ENCODE peak calls at places on chromosome 19, in ten cellular contexts. W is body of pancreas; S is adipocyte; L is ascending aorta; M is lower lobe of right lung; D is right atrium auricular region; B is Peyer's patch; X is GM23248; H is right cardiac atrium; V is CD4-positive, alpha-beta memory T cell. Q is an unnamed sample.

GRCh38 chr19:6930190-6930589 is 42.8 kb downstream of the ADGRE1 start:
- DNase-seq in S (no peak), L (no peak), M (no peak), H (no peak), X (no peak), V (no peak), D (no peak), B (no peak), W (no peak), Q (no peak)

GRCh38 chr19:46137915-46138473 is 10.0 kb upstream of the IGFL2 start:
- DNase-seq in X (no peak), B (no peak), S (no peak), D (no peak), H (no peak), V (no peak), W (no peak), M (no peak), L (no peak), Q (no peak)

GRCh38 chr19:48646192-48646911 is 365 bp upstream of the CA11 start:
- DNase-seq in V (peak; percentile 96), W (peak; percentile 89), L (peak; percentile 58), H (peak; percentile 89), B (peak; percentile 92), D (peak; percentile 88), X (peak; percentile 87), S (peak; percentile 94), M (peak; percentile 90), Q (peak; percentile 83)

GRCh38 chr19:19423322-19423721 is 17.8 kb downstream of the GATAD2A start:
- DNase-seq in M (no peak), D (no peak), S (no peak), B (no peak), L (no peak), X (no peak), W (no peak), V (no peak), H (no peak), Q (no peak)

GRCh38 chr19:532578-533484 is 1.3 kb downstream of the CDC34 start:
- DNase-seq in L (no peak), W (peak; percentile 89), V (peak; percentile 58), D (peak; percentile 83), M (peak; percentile 78), S (peak; percentile 87), B (no peak), H (peak; percentile 84), X (peak; percentile 83), Q (peak; percentile 67)

GRCh38 chr19:48333467-48334384 is 8.4 kb downstream of the EMP3 start:
- DNase-seq in S (peak; percentile 96), L (peak; percentile 68), W (peak; percentile 95), M (peak; percentile 96), V (peak; percentile 94), X (peak; percentile 98), H (peak; percentile 94), B (peak; percentile 95), D (peak; percentile 93), Q (peak; percentile 98)

GRCh38 chr19:19034204-19034624 is 811 bp downstream of the ARMC6 start:
- DNase-seq in L (no peak), V (peak; percentile 80), W (no peak), B (peak; percentile 44), D (no peak), X (peak; percentile 85), S (peak; percentile 62), H (peak; percentile 60), M (peak; percentile 70), Q (peak; percentile 82)

GRCh38 chr19:53818756-53819155 is 5.4 kb downstream of the NLRP12 start:
- DNase-seq in M (no peak), B (no peak), V (no peak), L (no peak), H (no peak), D (no peak), X (no peak), W (no peak), S (no peak), Q (no peak)

GRCh38 chr19:47512948-47513319 is 1.9 kb downstream of the NAPA start:
- DNase-seq in S (no peak), V (no peak), H (no peak), W (no peak), M (no peak), X (no peak), L (no peak), D (no peak), B (no peak), Q (no peak)

GRCh38 chr19:19207637-19208582 is 3.8 kb upstream of the NCAN start:
- DNase-seq in W (no peak), H (no peak), S (no peak), L (no peak), D (no peak), X (no peak), B (no peak), M (no peak), V (no peak), Q (peak; percentile 52)

GRCh38 chr19:3481241-3482090 is 1.1 kb upstream of the SMIM24 start:
- DNase-seq in H (no peak), V (no peak), L (no peak), B (no peak), D (no peak), W (peak; percentile 29), S (no peak), M (no peak), X (no peak), Q (no peak)

GRCh38 chr19:55494172-55494761 is 6.0 kb downstream of the SSC5D start:
- DNase-seq in X (no peak), V (no peak), D (peak; percentile 79), B (no peak), S (no peak), H (peak; percentile 82), M (peak; percentile 44), W (no peak), L (no peak), Q (no peak)

GRCh38 chr19:402786-403185 is 6.2 kb downstream of the C2CD4C start:
- DNase-seq in D (no peak), L (no peak), W (no peak), B (no peak), M (no peak), V (no peak), H (no peak), X (no peak), S (no peak), Q (no peak)

GRCh38 chr19:47247308-47247990 is 8.9 kb upstream of the CCDC9 start:
- DNase-seq in B (peak; percentile 60), S (peak; percentile 92), L (no peak), H (peak; percentile 79), V (peak; percentile 68), M (peak; percentile 87), X (peak; percentile 81), D (peak; percentile 92), W (peak; percentile 78), Q (peak; percentile 87)

DNA sequence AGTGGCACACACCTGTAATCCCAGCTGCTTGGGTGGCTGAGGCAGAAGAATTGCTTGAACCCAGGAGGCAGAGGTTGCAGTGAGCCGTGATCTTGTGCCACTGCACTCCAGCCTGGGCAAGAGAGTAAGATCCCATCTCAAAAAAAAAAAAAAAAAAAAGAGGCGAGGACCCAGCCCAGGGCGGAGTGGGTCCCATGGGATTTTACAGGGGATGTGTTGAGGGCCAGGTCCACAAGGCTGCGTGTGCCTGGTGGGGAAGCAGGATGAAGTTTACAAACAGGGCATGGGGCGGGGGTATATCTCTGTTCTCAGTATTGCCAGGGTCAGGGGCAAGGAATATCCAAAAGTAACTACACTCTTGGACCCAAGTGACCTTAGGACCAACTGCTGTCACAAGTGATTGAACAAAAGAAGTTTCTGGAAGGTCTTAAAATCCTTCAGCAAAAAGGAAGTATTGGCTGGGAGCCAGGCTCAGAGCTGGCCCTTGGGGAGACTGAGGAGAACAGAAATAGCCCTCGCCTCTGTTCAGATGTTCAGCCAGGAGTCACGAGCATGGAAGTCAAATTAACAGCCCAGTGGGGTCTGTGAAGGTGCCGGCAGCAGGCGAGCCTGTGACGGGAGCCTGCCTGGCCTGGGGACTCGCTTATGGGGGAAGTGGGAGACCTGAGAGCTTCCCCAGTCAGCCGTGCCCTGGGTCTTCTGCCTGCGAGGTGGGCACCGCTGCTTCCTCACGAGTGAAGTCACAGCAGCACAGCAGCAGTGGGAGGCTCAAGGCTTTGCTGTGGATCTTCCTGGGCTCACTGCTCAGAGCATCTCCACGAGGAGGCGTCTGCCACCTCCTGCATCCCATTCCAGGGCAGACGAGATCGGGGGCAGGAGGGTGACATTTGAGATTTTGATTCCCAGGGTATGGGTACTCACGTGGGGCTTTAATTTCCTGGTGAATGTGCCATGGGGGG is 6.4 kb downstream of the MYO9B start:
- DNase-seq in H (peak; percentile 57), X (no peak), B (no peak), L (no peak), S (no peak), V (no peak), D (no peak), W (no peak), M (no peak), Q (no peak)
- H3K4me1 ChIP-seq in H (peaks cover 11% of the 10 kb centered on the region), X (peaks cover 25% of the 10 kb centered on the region), B (peaks cover 23% of the 10 kb centered on the region), L (peaks cover 14% of the 10 kb centered on the region), S (peaks cover 46% of the 10 kb centered on the region), V (peaks cover 45% of the 10 kb centered on the region), D (peaks cover 46% of the 10 kb centered on the region), W (peaks cover 26% of the 10 kb centered on the region), M (peaks cover 53% of the 10 kb centered on the region), Q (peaks cover 9% of the 10 kb centered on the region)

DNA sequence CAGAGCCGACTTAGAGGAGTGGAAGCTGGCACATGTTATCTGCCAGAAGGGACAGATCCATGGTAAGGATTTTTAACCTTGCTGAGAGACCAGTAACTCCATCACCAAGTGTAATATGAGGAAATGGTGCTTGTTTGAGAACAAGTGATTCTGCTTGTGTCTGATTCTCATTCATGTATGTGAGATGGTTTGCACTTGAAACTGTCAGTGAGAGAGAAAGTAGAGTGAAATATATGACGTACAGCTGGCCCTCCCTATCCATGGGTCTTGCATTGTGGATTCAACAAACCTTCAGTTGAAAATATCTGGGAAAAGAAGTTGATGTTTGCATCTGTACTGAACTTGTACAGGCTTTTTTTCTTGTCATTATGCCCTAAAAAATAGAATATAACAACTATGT is 2.0 kb upstream of the ZNF461 start:
- DNase-seq in W (no peak), M (no peak), V (no peak), L (no peak), B (no peak), X (no peak), S (no peak), D (no peak), H (no peak), Q (no peak)
- H3K4me3 ChIP-seq in W (no peak overlapping the region), M (no peak overlapping the region), V (no peak overlapping the region), L (no peak overlapping the region), B (no peak overlapping the region), X (no peak overlapping the region), S (no peak overlapping the region), D (no peak overlapping the region), H (no peak overlapping the region), Q (no peak overlapping the region)

DNA sequence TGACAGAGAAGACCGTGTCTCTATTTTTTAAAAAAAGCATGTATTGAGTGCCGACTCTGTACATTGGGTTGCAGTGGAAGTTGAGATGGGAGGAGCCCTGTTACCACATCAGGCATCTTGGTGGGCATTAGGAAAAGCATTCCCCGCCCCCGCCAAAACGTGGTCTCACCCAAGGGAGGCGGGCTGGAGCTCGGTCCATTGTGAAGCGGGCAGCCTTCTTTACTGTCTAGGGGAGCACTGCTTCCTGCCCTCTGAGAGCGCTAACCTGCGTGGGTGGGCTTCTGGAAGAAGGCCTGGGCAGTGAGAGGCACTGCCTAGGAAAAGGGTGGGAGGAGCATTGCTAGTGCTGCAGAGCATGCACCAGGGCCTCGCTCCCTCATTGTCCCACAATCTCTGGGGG is 3.9 kb downstream of the NR1H2 start:
- DNase-seq in L (no peak), M (no peak), V (no peak), S (no peak), X (no peak), W (no peak), H (no peak), B (no peak), D (no peak), Q (no peak)
- H3K9me3 ChIP-seq in L (no peaks in the 10 kb centered on the region), M (no peaks in the 10 kb centered on the region), V (no peaks in the 10 kb centered on the region), S (no peaks in the 10 kb centered on the region), X (no peaks in the 10 kb centered on the region), W (no peaks in the 10 kb centered on the region), H (no peaks in the 10 kb centered on the region), B (no peaks in the 10 kb centered on the region), D (no peaks in the 10 kb centered on the region), Q (no peaks in the 10 kb centered on the region)

GRCh38 chr19:13020002-13020414 is 24.7 kb downstream of the NFIX start:
- DNase-seq in H (no peak), D (no peak), V (no peak), M (no peak), S (no peak), L (no peak), B (no peak), X (peak; percentile 73), W (no peak), Q (no peak)
- H3K4me1 ChIP-seq in H (peaks cover 21% of the 10 kb centered on the region), D (peaks cover 86% of the 10 kb centered on the region), V (peaks cover 19% of the 10 kb centered on the region), M (peaks cover 96% of the 10 kb centered on the region), S (peaks cover 83% of the 10 kb centered on the region), L (peaks cover 9% of the 10 kb centered on the region), B (no peaks in the 10 kb centered on the region), X (peaks cover 71% of the 10 kb centered on the region), W (peaks cover 44% of the 10 kb centered on the region), Q (peaks cover 29% of the 10 kb centered on the region)